ENCODE peak calls at places on chromosomes 3 and 15, in seven cellular contexts. X is HepG2, Z is HCT116, F is endothelial cell of umbilical vein, E is K562, D is GM12878, R is H1. W is an unnamed sample.
A peak's percentile ranks its signal among the peaks of the same experiment; 100 is the strongest.

GRCh38 chr3:64440498-64440897 is 215.2 kb upstream of the PRICKLE2 start:
- DNase-seq in X (no peak), Z (no peak), F (peak; percentile 15), E (no peak), D (no peak), R (no peak), W (no peak)

GRCh38 chr3:157493627-157494550 is 9.3 kb downstream of the VEPH1 start:
- DNase-seq in X (peak; percentile 28), Z (peak; percentile 44), F (peak; percentile 81), E (peak; percentile 14), D (no peak), R (no peak), W (peak; percentile 50)

GRCh38 chr3:171173732-171174131 is 147.2 kb upstream of the SLC2A2 start:
- DNase-seq in X (no peak), Z (no peak), F (no peak), E (no peak), D (no peak), R (no peak), W (no peak)

GRCh38 chr3:179750720-179751328 is 98.0 kb downstream of the USP13 start:
- DNase-seq in X (peak; percentile 17), Z (no peak), F (peak; percentile 43), E (no peak), D (no peak), R (no peak), W (no peak)

GRCh38 chr3:22377421-22377820 is 626.4 kb upstream of the ZNF385D start:
- DNase-seq in X (no peak), Z (no peak), F (no peak), E (no peak), D (no peak), R (no peak), W (no peak)

GRCh38 chr3:24972491-24972890 is 455.6 kb upstream of the RARB start:
- DNase-seq in X (no peak), Z (no peak), F (no peak), E (no peak), D (no peak), R (no peak), W (no peak)

GRCh38 chr15:73897441-73898261 is 24.3 kb downstream of the TBC1D21 start:
- DNase-seq in X (peak; percentile 25), Z (peak; percentile 37), F (peak; percentile 65), E (peak; percentile 93), D (no peak), R (peak; percentile 85), W (no peak)

GRCh38 chr15:30922469-30923311 is 19.0 kb downstream of the FAN1 start:
- DNase-seq in X (peak; percentile 12), Z (peak; percentile 6), F (peak; percentile 83), E (no peak), D (no peak), R (peak; percentile 58), W (no peak)

GRCh38 chr3:45002680-45003079 is 23.4 kb upstream of the CLEC3B start:
- DNase-seq in X (no peak), Z (no peak), F (no peak), E (no peak), D (no peak), R (no peak), W (no peak)

GRCh38 chr3:133040696-133041523 is 2.7 kb downstream of the TMEM108 start:
- DNase-seq in X (peak; percentile 58), Z (peak; percentile 51), F (peak; percentile 64), E (peak; percentile 39), D (peak; percentile 21), R (peak; percentile 87), W (peak; percentile 28)

GRCh38 chr3:35408882-35409281 is 230.4 kb upstream of the ARPP21 start:
- DNase-seq in X (no peak), Z (no peak), F (no peak), E (no peak), D (no peak), R (no peak), W (no peak)

GRCh38 chr3:144821583-144821982 is 850.0 kb downstream of the DIPK2A start:
- DNase-seq in X (no peak), Z (no peak), F (no peak), E (no peak), D (no peak), R (no peak), W (peak; percentile 55)

GRCh38 chr3:134511500-134511899 is 25.6 kb downstream of the CEP63 start:
- DNase-seq in X (no peak), Z (no peak), F (no peak), E (no peak), D (no peak), R (no peak), W (no peak)

GRCh38 chr3:181561605-181562031 is 150.1 kb upstream of the SOX2 start:
- DNase-seq in X (no peak), Z (no peak), F (no peak), E (no peak), D (no peak), R (no peak), W (no peak)

GRCh38 chr15:23416349-23417276 is 30.4 kb downstream of the GOLGA6L2 start:
- DNase-seq in X (no peak), Z (no peak), F (no peak), E (peak; percentile 86), D (no peak), R (peak; percentile 77), W (no peak)

GRCh38 chr3:99413504-99413903 is 224.9 kb upstream of the COL8A1 start:
- DNase-seq in X (no peak), Z (no peak), F (peak; percentile 80), E (no peak), D (no peak), R (no peak), W (no peak)

GRCh38 chr15:25527118-25527517 is 88.3 kb upstream of the UBE3A start:
- DNase-seq in X (no peak), Z (no peak), F (no peak), E (no peak), D (no peak), R (no peak), W (no peak)

GRCh38 chr3:86867990-86868389 is 123.0 kb downstream of the VGLL3 start:
- DNase-seq in X (no peak), Z (no peak), F (no peak), E (no peak), D (no peak), R (no peak), W (no peak)

GRCh38 chr15:32651229-32651837 is 9.8 kb downstream of the SCG5 start:
- DNase-seq in X (peak; percentile 48), Z (peak; percentile 23), F (peak; percentile 54), E (peak; percentile 74), D (no peak), R (peak; percentile 73), W (no peak)

GRCh38 chr15:62021991-62022600 is 38.2 kb downstream of the VPS13C start:
- DNase-seq in X (peak; percentile 15), Z (peak; percentile 3), F (no peak), E (peak; percentile 11), D (no peak), R (no peak), W (no peak)

GRCh38 chr15:62027916-62028315 is 32.3 kb downstream of the VPS13C start:
- DNase-seq in X (no peak), Z (no peak), F (no peak), E (no peak), D (no peak), R (no peak), W (no peak)

DNA sequence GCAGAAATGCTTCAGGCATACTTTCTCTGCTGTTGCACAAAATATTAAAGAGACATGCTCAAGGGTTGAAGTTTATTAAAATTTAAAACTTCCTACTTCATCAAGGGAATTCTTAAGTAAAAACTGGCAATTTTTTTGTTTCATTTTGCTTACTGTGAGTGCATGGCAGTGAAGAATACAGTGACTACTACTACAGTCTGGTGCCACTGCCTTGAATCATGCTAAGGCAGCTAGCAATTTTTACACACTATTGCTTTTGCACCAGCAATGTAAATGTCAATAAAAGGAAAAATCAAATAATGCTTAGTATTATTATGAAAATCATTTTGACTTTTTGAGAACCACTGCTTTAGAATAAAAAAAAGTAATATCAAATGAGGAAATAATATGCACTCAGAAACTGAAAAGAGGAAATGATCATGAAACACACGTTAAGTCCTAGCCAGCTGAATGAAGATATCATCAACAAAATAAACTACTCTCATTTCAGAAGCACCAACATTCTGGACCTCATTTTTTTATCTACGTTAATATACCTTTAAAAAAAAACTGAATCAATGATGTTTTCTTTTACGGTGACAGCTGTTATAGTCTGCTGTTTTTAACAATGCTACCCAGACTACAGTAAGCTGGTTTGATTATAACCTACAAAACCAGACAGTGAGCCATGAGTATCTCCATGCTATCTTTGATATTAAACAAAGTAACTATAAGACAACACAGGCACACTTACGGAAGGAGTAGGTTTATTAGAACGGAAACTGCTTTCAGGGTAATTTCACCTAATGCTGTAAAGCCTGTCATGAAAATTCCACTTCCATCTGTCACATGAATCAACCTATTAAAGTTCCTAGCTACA is 33.3 kb downstream of the VPS13C start:
- DNase-seq in X (no peak), Z (no peak), F (no peak), E (no peak), D (no peak), R (no peak), W (no peak)
- H3K9me3 ChIP-seq in X (no peaks in the 10 kb centered on the region), Z (no peaks in the 10 kb centered on the region), F (no peaks in the 10 kb centered on the region), E (no peaks in the 10 kb centered on the region), D (no peaks in the 10 kb centered on the region), R (no peaks in the 10 kb centered on the region), W (no peaks in the 10 kb centered on the region)

DNA sequence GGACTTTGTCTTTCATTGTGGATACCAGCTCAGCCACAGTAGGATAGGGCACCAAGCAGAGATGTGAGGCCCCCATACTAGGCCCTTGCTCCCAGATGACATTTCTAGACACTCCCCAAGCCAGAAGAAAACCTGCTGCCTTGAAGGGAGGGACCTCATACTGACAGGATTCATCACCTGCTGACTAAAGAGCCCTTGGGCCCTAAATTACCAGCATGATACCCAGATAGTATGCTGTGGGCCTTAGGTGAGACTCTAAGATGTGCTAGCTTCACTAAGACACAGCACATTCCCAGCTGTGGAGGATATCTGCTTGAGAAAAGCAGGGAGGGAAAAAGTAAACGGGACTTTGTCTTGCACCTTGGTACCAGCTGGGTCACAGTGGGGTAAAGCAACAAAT is 324.0 kb downstream of the TBL1XR1 start:
- DNase-seq in X (no peak), Z (no peak), F (no peak), E (no peak), D (no peak), R (no peak), W (no peak)
- TF ChIP-seq POLR2AphosphoS5 in X (no peak), Z (no peak), F (no peak), E (no peak), D (no peak), R (no peak), W (no peak)

DNA sequence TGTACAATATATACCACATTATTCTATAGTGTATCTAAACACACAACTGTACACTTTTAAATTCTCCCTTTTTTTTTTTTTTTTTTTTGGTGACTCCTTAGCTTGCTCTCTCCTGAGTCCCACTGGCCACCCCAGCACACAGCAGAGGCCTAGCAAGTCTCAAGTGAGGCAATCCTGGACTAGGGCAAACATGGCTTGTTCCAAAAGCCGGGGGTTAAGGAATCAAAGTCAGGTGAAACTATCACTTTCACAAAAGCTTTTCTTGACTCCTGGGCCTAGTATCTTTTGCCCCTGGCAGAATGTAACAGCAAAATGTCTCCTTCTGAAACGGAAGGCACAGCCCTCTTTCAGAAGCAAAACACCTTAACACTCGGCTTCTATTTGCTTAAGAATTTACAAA is 5.8 kb downstream of the EOMES start:
- DNase-seq in X (no peak), Z (no peak), F (no peak), E (no peak), D (no peak), R (no peak), W (no peak)
- TF ChIP-seq EZH2 in X (no peak), Z (no peak), F (no peak), E (no peak), D (no peak), R (peak; percentile 60), W (no peak)

DNA sequence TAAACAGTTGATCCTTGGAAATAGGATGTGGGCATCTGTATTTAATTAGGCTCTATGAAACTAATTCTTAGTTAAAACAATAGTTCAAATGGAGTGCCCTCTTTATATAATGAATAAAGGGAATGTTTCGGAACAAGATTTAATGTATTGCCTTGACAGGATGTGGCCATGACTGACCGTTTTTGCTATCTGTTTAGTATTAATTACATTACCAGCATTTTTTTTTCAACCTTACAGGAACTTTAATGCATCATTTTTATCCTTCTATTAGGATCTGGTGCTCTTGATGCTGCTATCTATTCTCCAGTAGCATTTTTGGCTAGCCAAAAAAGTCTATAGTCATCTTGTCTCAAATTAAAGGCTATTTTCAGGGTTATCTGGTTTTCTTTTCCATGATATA is 340.9 kb downstream of the GRM7 start:
- DNase-seq in X (no peak), Z (no peak), F (no peak), E (no peak), D (no peak), R (no peak), W (no peak)
- H3K9me3 ChIP-seq in X (peaks cover 86% of the 10 kb centered on the region), Z (no peaks in the 10 kb centered on the region), F (no peaks in the 10 kb centered on the region), E (no peaks in the 10 kb centered on the region), D (no peaks in the 10 kb centered on the region), R (no peaks in the 10 kb centered on the region), W (no peaks in the 10 kb centered on the region)

W was measured in SK-N-MC.